ENCODE peak calls at places on chromosomes 1 and 21, in eight cellular contexts. U, A, M, X, R, G, T and Q are unnamed samples.

GRCh38 chr1:55750020-55750995 is 535.1 kb upstream of the USP24 start:
- DNase-seq in T (no peak), A (no peak), U (no peak), G (no peak), X (no peak), M (no peak), R (no peak), Q (no peak)

GRCh38 chr1:191134796-191135195 is 657.1 kb upstream of the BRINP3 start:
- DNase-seq in G (no peak), R (peak), T (no peak), U (no peak), M (no peak), X (no peak), A (no peak), Q (peak)

GRCh38 chr1:207950750-207951149 is 39.8 kb upstream of the CD34 start:
- DNase-seq in X (no peak), T (no peak), M (no peak), G (no peak), R (no peak), A (no peak), U (no peak), Q (no peak)

GRCh38 chr1:20339811-20340457 is 49.3 kb downstream of the VWA5B1 start:
- DNase-seq in T (peak), X (no peak), R (no peak), A (no peak), G (no peak), U (no peak), M (no peak), Q (no peak)

GRCh38 chr1:85137660-85138059 is 63.2 kb downstream of the SYDE2 start:
- DNase-seq in M (no peak), A (no peak), R (no peak), X (no peak), T (no peak), U (no peak), G (no peak), Q (no peak)

GRCh38 chr1:153945795-153946621 is 510 bp downstream of the DENND4B start:
- DNase-seq in A (peak), U (peak), G (no peak), T (peak), X (peak), R (peak), M (no peak), Q (peak)

GRCh38 chr1:1203561-1204424 is 2.6 kb downstream of the TNFRSF18 start:
- DNase-seq in G (no peak), X (no peak), M (no peak), T (no peak), A (no peak), R (no peak), U (peak), Q (no peak)

GRCh38 chr1:231216515-231216914 is 24.5 kb upstream of the GNPAT start:
- DNase-seq in X (no peak), M (no peak), G (no peak), A (no peak), U (no peak), T (no peak), R (no peak), Q (peak)

GRCh38 chr1:156064615-156065014 is 3.7 kb downstream of the RAB25 start:
- DNase-seq in U (no peak), R (no peak), G (no peak), A (no peak), T (no peak), X (no peak), M (no peak), Q (no peak)

GRCh38 chr1:10152709-10153284 is 57.6 kb upstream of the KIF1B start:
- DNase-seq in X (peak), R (peak), T (peak), U (no peak), A (no peak), G (peak), M (peak), Q (peak)

GRCh38 chr1:3658231-3658615 is 5.9 kb downstream of the TP73 start:
- DNase-seq in M (no peak), T (no peak), U (no peak), X (no peak), G (no peak), A (no peak), R (no peak), Q (no peak)

GRCh38 chr1:60245371-60245770 is 171.8 kb upstream of the C1orf87 start:
- DNase-seq in M (no peak), T (no peak), U (no peak), G (no peak), A (no peak), R (no peak), X (no peak), Q (no peak)

GRCh38 chr21:45409466-45410150 is 4.6 kb downstream of the COL18A1 start:
- DNase-seq in X (no peak), T (no peak), M (no peak), G (no peak), R (no peak), A (no peak), U (no peak), Q (peak)

GRCh38 chr1:5850503-5850902 is 141.7 kb downstream of the NPHP4 start:
- DNase-seq in M (no peak), A (no peak), R (no peak), T (no peak), X (no peak), U (no peak), G (peak), Q (no peak)

GRCh38 chr21:14875704-14876364 is 189.0 kb downstream of the NRIP1 start:
- DNase-seq in X (no peak), T (no peak), R (no peak), A (no peak), M (no peak), U (no peak), G (no peak), Q (no peak)

GRCh38 chr1:171196351-171196750 is 11.3 kb downstream of the FMO2 start:
- DNase-seq in A (no peak), T (no peak), R (no peak), X (no peak), G (no peak), U (no peak), M (no peak), Q (no peak)

GRCh38 chr1:190168116-190168515 is 309.5 kb downstream of the BRINP3 start:
- DNase-seq in G (peak), M (peak), T (no peak), A (no peak), R (peak), U (no peak), X (no peak), Q (peak)

GRCh38 chr1:48627467-48627866 is 149.2 kb downstream of the BEND5 start:
- DNase-seq in X (no peak), R (no peak), U (no peak), G (no peak), A (no peak), T (no peak), M (no peak), Q (no peak)

GRCh38 chr1:234541281-234541975 is 62.4 kb upstream of the TARBP1 start:
- DNase-seq in X (no peak), A (no peak), T (no peak), G (no peak), U (no peak), M (no peak), R (no peak), Q (no peak)

GRCh38 chr1:102687383-102687782 is 420.9 kb downstream of the COL11A1 start:
- DNase-seq in T (no peak), G (no peak), A (no peak), R (no peak), U (no peak), X (no peak), M (no peak), Q (no peak)

GRCh38 chr1:172754609-172755008 is 95.7 kb downstream of the FASLG start:
- DNase-seq in G (no peak), M (no peak), A (no peak), X (no peak), U (no peak), T (no peak), R (no peak), Q (no peak)

GRCh38 chr1:67710417-67710816 is 25.4 kb downstream of the GADD45A start:
- DNase-seq in U (no peak), M (no peak), A (no peak), G (peak), T (no peak), R (peak), X (no peak), Q (peak)

GRCh38 chr21:36854391-36854790 is 112.1 kb downstream of the HLCS start:
- DNase-seq in U (no peak), M (no peak), A (no peak), R (peak), T (peak), G (peak), X (peak), Q (no peak)

GRCh38 chr1:5430911-5431310 is 561.3 kb downstream of the NPHP4 start:
- DNase-seq in M (no peak), T (no peak), A (no peak), R (no peak), U (no peak), X (no peak), G (no peak), Q (no peak)

GRCh38 chr1:110668523-110668922 is 6.2 kb downstream of the KCNA3 start:
- DNase-seq in R (no peak), A (no peak), X (no peak), U (peak), G (no peak), M (no peak), T (no peak), Q (no peak)

GRCh38 chr1:99634971-99635624 is 10.8 kb upstream of the PALMD start:
- DNase-seq in U (no peak), R (no peak), A (no peak), T (no peak), M (no peak), G (no peak), X (no peak), Q (no peak)

GRCh38 chr1:109996476-109996875 is 11.9 kb downstream of the AHCYL1 start:
- DNase-seq in A (no peak), M (no peak), G (peak), T (no peak), X (no peak), U (no peak), R (no peak), Q (no peak)

GRCh38 chr1:105664495-105664894 is 1392.0 kb upstream of the PRMT6 start:
- DNase-seq in T (no peak), R (no peak), X (no peak), U (no peak), G (no peak), A (no peak), M (no peak), Q (no peak)

GRCh38 chr1:53498555-53499142 is 39.5 kb downstream of the DMRTB1 start:
- DNase-seq in R (no peak), A (no peak), M (no peak), T (no peak), G (peak), U (no peak), X (no peak), Q (no peak)

GRCh38 chr1:88801575-88802208 is 89.7 kb downstream of the GTF2B start:
- DNase-seq in U (no peak), A (no peak), T (no peak), M (no peak), G (no peak), R (peak), X (no peak), Q (peak)

GRCh38 chr1:17976843-17977242 is 130.8 kb upstream of the IGSF21 start:
- DNase-seq in A (no peak), M (no peak), X (no peak), R (no peak), T (no peak), U (no peak), G (no peak), Q (no peak)

GRCh38 chr1:115069186-115069585 is 20.1 kb downstream of the TSPAN2 start:
- DNase-seq in R (no peak), T (no peak), G (no peak), X (no peak), A (no peak), M (no peak), U (no peak), Q (peak)

GRCh38 chr21:46606427-46606813 is 1.5 kb upstream of the S100B start:
- DNase-seq in U (no peak), X (no peak), G (no peak), M (no peak), R (no peak), T (no peak), A (no peak), Q (no peak)

GRCh38 chr1:24190970-24191570 is 4.0 kb upstream of the IFNLR1 start:
- DNase-seq in U (no peak), X (no peak), A (no peak), T (no peak), G (no peak), M (no peak), R (no peak), Q (no peak)

GRCh38 chr1:25360596-25361581 is 22.8 kb downstream of the TMEM50A start:
- DNase-seq in X (peak), M (no peak), U (no peak), R (peak), T (no peak), G (peak), A (no peak), Q (no peak)

GRCh38 chr1:198496216-198497143 is 44.0 kb downstream of the ATP6V1G3 start:
- DNase-seq in G (no peak), T (no peak), X (no peak), M (no peak), A (no peak), R (peak), U (no peak), Q (peak)

GRCh38 chr21:42118901-42119300 is 47.8 kb downstream of the UMODL1 start:
- DNase-seq in R (no peak), M (no peak), U (no peak), G (no peak), A (no peak), X (no peak), T (no peak), Q (no peak)

GRCh38 chr21:42118121-42118795 is 47.1 kb downstream of the UMODL1 start:
- DNase-seq in M (no peak), T (no peak), U (no peak), X (no peak), A (no peak), R (no peak), G (no peak), Q (no peak)

GRCh38 chr21:42121792-42122191 is 50.7 kb downstream of the UMODL1 start:
- DNase-seq in T (no peak), G (no peak), U (no peak), R (no peak), M (no peak), X (no peak), A (no peak), Q (no peak)

GRCh38 chr21:42120904-42121535 is 49.9 kb downstream of the UMODL1 start:
- DNase-seq in U (no peak), T (no peak), X (no peak), M (no peak), R (no peak), A (no peak), G (no peak), Q (no peak)

GRCh38 chr21:42120056-42120903 is 49.2 kb downstream of the UMODL1 start:
- DNase-seq in T (no peak), R (no peak), U (no peak), A (no peak), G (no peak), X (no peak), M (no peak), Q (peak)
- H3K27ac ChIP-seq in T (no peak), R (no peak), U (no peak), A (no peak), G (no peak), X (no peak), M (no peak), Q (no peak)

DNA sequence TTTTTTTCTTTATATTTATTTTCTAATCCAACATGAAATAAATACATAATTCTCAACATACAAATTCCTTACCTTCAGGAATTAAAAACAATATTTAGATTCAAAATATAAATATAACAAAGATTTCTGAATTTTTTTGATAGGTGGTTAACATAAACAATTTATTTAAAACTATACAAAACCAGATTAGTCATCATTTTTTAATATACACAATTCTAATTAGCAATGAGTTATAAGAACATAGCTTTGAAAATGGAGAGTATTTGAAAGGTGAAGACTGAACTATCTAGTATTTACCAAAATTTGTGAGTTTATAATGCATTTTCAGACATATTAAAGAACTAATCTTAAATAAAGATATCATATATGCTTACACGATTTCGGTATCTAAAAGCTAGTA is 37.5 kb downstream of the TPR start:
- DNase-seq in A (no peak), M (no peak), G (no peak), U (no peak), X (no peak), T (no peak), R (no peak), Q (no peak)
- H3K27ac ChIP-seq in A (no peak), M (no peak), G (no peak), U (no peak), X (no peak), T (no peak), R (no peak), Q (no peak)

GRCh38 chr1:13585599-13585965 is 1.9 kb downstream of the PDPN start:
- DNase-seq in R (no peak), A (no peak), X (no peak), T (peak), G (no peak), U (no peak), M (no peak), Q (no peak)

GRCh38 chr1:13588946-13589345 is 5.3 kb downstream of the PDPN start:
- DNase-seq in R (no peak), T (no peak), A (no peak), X (no peak), U (no peak), M (no peak), G (no peak), Q (no peak)

GRCh38 chr1:13585996-13586395 is 2.4 kb downstream of the PDPN start:
- DNase-seq in A (no peak), T (peak), U (no peak), M (no peak), R (no peak), G (no peak), X (no peak), Q (peak)

GRCh38 chr1:13589403-13589802 is 5.8 kb downstream of the PDPN start:
- DNase-seq in U (no peak), R (no peak), T (peak), G (no peak), X (no peak), A (no peak), M (no peak), Q (no peak)

GRCh38 chr1:13587256-13588030 is 3.8 kb downstream of the PDPN start:
- DNase-seq in G (no peak), X (no peak), A (no peak), T (no peak), M (no peak), U (no peak), R (no peak), Q (peak)
- H3K27ac ChIP-seq in G (no peak), X (no peak), A (no peak), T (no peak), M (no peak), U (no peak), R (no peak), Q (peak)

GRCh38 chr1:83959824-83960441 is 39.0 kb downstream of the TTLL7 start:
- DNase-seq in M (no peak), U (no peak), T (no peak), A (no peak), X (no peak), G (peak), R (no peak), Q (peak)
- H3K27ac ChIP-seq in M (no peak), U (no peak), T (no peak), A (peak), X (no peak), G (no peak), R (no peak), Q (no peak)

GRCh38 chr1:64513557-64513956 is 43.6 kb downstream of the CACHD1 start:
- DNase-seq in M (no peak), A (no peak), R (peak), X (no peak), T (no peak), G (no peak), U (no peak), Q (no peak)
- H3K27ac ChIP-seq in M (no peak), A (no peak), R (no peak), X (no peak), T (peak), G (no peak), U (no peak), Q (no peak)

GRCh38 chr1:66095190-66095589 is 302.5 kb downstream of the PDE4B start:
- DNase-seq in M (no peak), G (no peak), R (no peak), T (no peak), A (no peak), X (no peak), U (no peak), Q (no peak)

GRCh38 chr1:66085600-66085999 is 292.9 kb downstream of the PDE4B start:
- DNase-seq in G (no peak), U (no peak), A (no peak), X (no peak), T (no peak), M (no peak), R (no peak), Q (no peak)

GRCh38 chr1:66088787-66089186 is 296.1 kb downstream of the PDE4B start:
- DNase-seq in R (no peak), U (no peak), M (no peak), A (no peak), X (no peak), G (no peak), T (no peak), Q (no peak)

DNA sequence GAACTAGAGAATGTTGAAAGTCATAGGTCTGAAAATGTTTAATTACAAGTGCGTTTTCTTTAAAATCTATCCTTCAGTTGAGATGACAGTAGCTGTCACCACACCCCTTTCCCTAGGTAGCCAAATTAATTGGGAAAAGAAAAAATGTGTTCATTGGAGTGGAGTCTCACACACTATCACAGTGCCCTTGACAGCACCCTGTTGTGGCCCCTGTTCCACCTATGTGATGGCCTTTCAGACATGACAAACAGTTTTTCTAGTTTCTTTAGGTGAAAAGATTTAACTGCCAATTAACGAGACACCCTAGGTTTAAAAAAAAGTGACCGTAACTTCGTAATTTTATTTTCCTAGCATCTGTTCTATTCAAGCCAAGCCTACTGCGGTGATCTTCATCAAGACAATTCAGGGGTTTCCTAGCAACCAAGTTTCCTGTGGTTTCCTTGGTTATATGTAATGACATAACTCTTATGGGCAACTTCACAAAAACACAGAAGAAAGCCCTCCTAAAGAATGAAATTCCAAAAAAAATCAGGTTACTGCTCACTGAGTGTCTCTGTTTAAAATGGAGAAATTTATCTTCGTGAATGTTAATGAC is 298.3 kb downstream of the PDE4B start:
- DNase-seq in R (no peak), A (no peak), X (no peak), G (no peak), M (no peak), U (no peak), T (peak), Q (no peak)
- H3K27ac ChIP-seq in R (no peak), A (no peak), X (no peak), G (no peak), M (no peak), U (no peak), T (no peak), Q (no peak)